ENCODE peak calls at places on chromosomes 13 and 19, in seven cellular contexts. S is thoracic aorta, Y is GM12864, T is AG04449, B is endodermal cell, M is right atrium auricular region, H is colonic mucosa. G is an unnamed sample.

GRCh38 chr13:21234537-21234936 is 58.1 kb downstream of the MRPL57 start:
- DNase-seq in S (no peak), Y (no peak), T (no peak), B (no peak), M (no peak), H (no peak), G (peak; percentile 14)

GRCh38 chr13:27985600-27985999 is 2.9 kb downstream of the URAD start:
- DNase-seq in S (no peak), Y (no peak), T (no peak), B (no peak), M (no peak), H (no peak), G (no peak)

GRCh38 chr13:41774605-41775218 is 186.2 kb downstream of the VWA8 start:
- DNase-seq in S (no peak), Y (no peak), T (no peak), B (no peak), M (no peak), H (no peak), G (no peak)

GRCh38 chr13:74131206-74131605 is 3.0 kb downstream of the KLF12 start:
- DNase-seq in S (no peak), Y (no peak), T (no peak), B (no peak), M (no peak), H (no peak), G (no peak)

GRCh38 chr19:2554856-2555255 is 78.9 kb downstream of the GADD45B start:
- DNase-seq in S (no peak), Y (no peak), T (no peak), B (no peak), M (no peak), H (no peak), G (no peak)

GRCh38 chr13:77222000-77222690 is 104.7 kb downstream of the MYCBP2 start:
- DNase-seq in S (no peak), Y (no peak), T (no peak), B (no peak), M (no peak), H (no peak), G (no peak)

GRCh38 chr13:76019421-76020044 is 383.4 kb downstream of the LMO7 start:
- DNase-seq in S (no peak), Y (no peak), T (no peak), B (peak; percentile 91), M (no peak), H (peak; percentile 23), G (no peak)

GRCh38 chr19:18006895-18007604 is 920 bp upstream of the ARRDC2 start:
- DNase-seq in S (no peak), Y (no peak), T (no peak), B (peak; percentile 95), M (peak; percentile 85), H (peak; percentile 87), G (no peak)

GRCh38 chr13:78609464-78610205 is 6.3 kb upstream of the POU4F1 start:
- DNase-seq in S (no peak), Y (no peak), T (no peak), B (peak; percentile 82), M (no peak), H (no peak), G (no peak)

GRCh38 chr13:72208112-72208645 is 341.2 kb upstream of the DACH1 start:
- DNase-seq in S (no peak), Y (no peak), T (no peak), B (no peak), M (no peak), H (no peak), G (no peak)

GRCh38 chr13:110874508-110874960 is 40.3 kb downstream of the ANKRD10 start:
- DNase-seq in S (peak; percentile 76), Y (no peak), T (no peak), B (peak; percentile 94), M (peak; percentile 86), H (peak; percentile 94), G (no peak)

GRCh38 chr13:110872768-110873638 is 41.9 kb downstream of the ANKRD10 start:
- DNase-seq in S (no peak), Y (no peak), T (no peak), B (peak; percentile 46), M (no peak), H (no peak), G (no peak)

GRCh38 chr13:110872034-110872767 is 42.7 kb downstream of the ANKRD10 start:
- DNase-seq in S (no peak), Y (no peak), T (no peak), B (peak; percentile 49), M (no peak), H (no peak), G (no peak)

GRCh38 chr13:110875243-110875642 is 39.6 kb downstream of the ANKRD10 start:
- DNase-seq in S (no peak), Y (no peak), T (no peak), B (no peak), M (no peak), H (no peak), G (no peak)

GRCh38 chr13:110873639-110874507 is 41.0 kb downstream of the ANKRD10 start:
- DNase-seq in S (no peak), Y (no peak), T (no peak), B (peak; percentile 20), M (no peak), H (no peak), G (no peak)
- H3K4me3 ChIP-seq in S (peak overlapping the region; percentile 66), Y (no peak overlapping the region), T (peak overlapping the region; percentile 46), B (peak overlapping the region; percentile 73), M (peak overlapping the region; percentile 24), H (peak overlapping the region; percentile 28), G (peak overlapping the region; percentile 29)

GRCh38 chr13:93226065-93226622 is 463 bp upstream of the GPC6 start:
- DNase-seq in S (no peak), Y (no peak), T (no peak), B (no peak), M (no peak), H (no peak), G (peak; percentile 23)
- H3K4me3 ChIP-seq in S (peak overlapping the region; percentile 81), Y (no peak overlapping the region), T (peak overlapping the region; percentile 74), B (peak overlapping the region; percentile 99), M (peak overlapping the region; percentile 44), H (no peak overlapping the region), G (peak overlapping the region; percentile 76)

DNA sequence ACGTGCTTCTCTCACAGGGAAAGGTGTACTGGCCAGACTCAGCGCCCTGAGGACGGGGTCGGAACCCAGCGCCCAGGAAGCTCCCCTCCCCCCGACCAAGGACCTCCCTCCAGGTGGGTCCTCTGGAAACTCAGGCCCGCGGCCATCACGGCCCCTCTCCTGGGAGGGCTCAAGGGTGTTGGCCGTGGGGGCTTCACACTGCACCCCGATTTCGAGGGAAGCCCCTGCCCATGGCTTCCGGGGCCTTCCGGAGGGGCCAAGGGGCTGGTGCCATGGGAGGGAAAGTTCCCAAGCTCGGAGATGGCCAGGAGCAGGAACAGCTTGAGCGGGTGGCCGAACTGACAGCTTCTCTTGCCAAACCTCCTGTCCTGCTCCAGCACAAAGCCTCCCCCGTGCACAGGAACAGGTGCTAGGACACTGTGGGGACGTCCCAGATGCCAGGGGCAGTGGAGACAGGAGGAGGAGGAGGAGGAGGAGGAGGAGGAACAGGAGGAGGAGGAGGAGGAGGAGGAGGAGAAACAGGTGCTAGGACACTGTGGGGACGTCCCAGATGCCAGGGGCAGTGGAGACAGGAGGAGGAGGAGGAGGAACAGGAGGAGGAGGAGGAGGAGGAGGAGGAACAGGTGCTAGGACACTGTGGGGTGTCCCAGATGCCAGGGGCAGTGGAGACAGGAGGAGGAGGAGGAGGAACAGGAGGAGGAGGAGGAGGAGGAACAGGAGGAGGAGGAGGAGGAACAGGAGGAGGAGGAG is 10.0 kb downstream of the SBNO2 start:
- DNase-seq in S (no peak), Y (no peak), T (no peak), B (no peak), M (no peak), H (no peak), G (no peak)
- H3K4me3 ChIP-seq in S (no peak overlapping the region), Y (no peak overlapping the region), T (no peak overlapping the region), B (no peak overlapping the region), M (no peak overlapping the region), H (no peak overlapping the region), G (no peak overlapping the region)

DNA sequence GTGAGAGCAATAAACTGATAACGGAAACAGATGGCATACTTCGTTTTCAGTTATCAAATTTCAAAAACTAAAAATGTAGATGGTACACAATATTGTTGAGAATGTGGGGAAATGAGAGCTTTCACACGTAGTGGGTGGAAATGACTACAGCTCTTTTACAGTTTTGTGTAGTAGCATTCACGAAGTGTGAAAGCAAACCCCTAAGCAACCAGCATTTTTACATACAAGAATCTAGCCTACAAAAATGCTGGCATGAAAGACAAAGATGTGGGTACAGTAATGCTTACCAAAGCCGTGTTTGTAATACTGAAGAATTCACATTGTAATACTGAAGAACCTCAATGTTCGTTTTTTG is 6.3 kb upstream of the ZNF283 start:
- DNase-seq in S (no peak), Y (no peak), T (no peak), B (no peak), M (no peak), H (no peak), G (no peak)
- H3K4me3 ChIP-seq in S (peak overlapping the region; percentile 72), Y (no peak overlapping the region), T (peak overlapping the region; percentile 62), B (peak overlapping the region; percentile 45), M (peak overlapping the region; percentile 50), H (peak overlapping the region; percentile 24), G (peak overlapping the region; percentile 45)

GRCh38 chr19:19402656-19403372 is 2.7 kb upstream of the GATAD2A start:
- DNase-seq in S (no peak), Y (no peak), T (no peak), B (no peak), M (no peak), H (no peak), G (no peak)
- H3K4me3 ChIP-seq in S (no peak overlapping the region), Y (no peak overlapping the region), T (no peak overlapping the region), B (no peak overlapping the region), M (no peak overlapping the region), H (no peak overlapping the region), G (no peak overlapping the region)